ENCODE peak calls at places on chromosomes 13 and 19, in eight cellular contexts. V, X, T, I, E, N, D and S are unnamed samples.

GRCh38 chr19:44807652-44808462 is 1.0 kb upstream of the BCAM start:
- DNase-seq in V (peak; percentile 28), X (peak; percentile 99), T (peak; percentile 43), I (no peak), E (no peak), N (peak; percentile 57), D (peak; percentile 32), S (peak; percentile 43)

GRCh38 chr19:16582486-16583261 is 10.5 kb upstream of the SLC35E1 start:
- DNase-seq in V (no peak), X (no peak), T (no peak), I (no peak), E (no peak), N (no peak), D (no peak), S (no peak)

GRCh38 chr13:33610471-33611015 is 207.4 kb upstream of the RFC3 start:
- DNase-seq in V (no peak), X (peak; percentile 60), T (no peak), I (no peak), E (no peak), N (no peak), D (peak; percentile 5), S (no peak)

GRCh38 chr13:75416327-75417005 is 65.5 kb downstream of the TBC1D4 start:
- DNase-seq in V (peak; percentile 80), X (peak; percentile 40), T (no peak), I (no peak), E (no peak), N (no peak), D (no peak), S (peak; percentile 20)

GRCh38 chr19:4057913-4058695 is 8.6 kb downstream of the ZBTB7A start:
- DNase-seq in V (no peak), X (peak; percentile 1), T (peak; percentile 93), I (peak; percentile 84), E (peak; percentile 63), N (peak; percentile 85), D (peak; percentile 86), S (peak; percentile 94)

GRCh38 chr19:45569619-45570421 is 14.8 kb downstream of the OPA3 start:
- DNase-seq in V (peak; percentile 71), X (peak; percentile 88), T (peak; percentile 38), I (no peak), E (no peak), N (no peak), D (peak; percentile 57), S (peak; percentile 61)

GRCh38 chr19:17860993-17861360 is 1.3 kb downstream of the RPL18A start:
- DNase-seq in V (no peak), X (no peak), T (no peak), I (no peak), E (no peak), N (no peak), D (no peak), S (no peak)

GRCh38 chr13:113448885-113449692 is 4.2 kb downstream of the ADPRHL1 start:
- DNase-seq in V (peak; percentile 100), X (no peak), T (no peak), I (no peak), E (no peak), N (peak; percentile 86), D (no peak), S (peak; percentile 93)

GRCh38 chr13:51291341-51291740 is 48.1 kb upstream of the SERPINE3 start:
- DNase-seq in V (no peak), X (no peak), T (peak; percentile 22), I (no peak), E (no peak), N (no peak), D (no peak), S (peak; percentile 48)

GRCh38 chr19:46350758-46351159 is 3.9 kb downstream of the PPP5C start:
- DNase-seq in V (peak; percentile 51), X (no peak), T (no peak), I (no peak), E (no peak), N (no peak), D (no peak), S (no peak)

GRCh38 chr13:98626298-98626940 is 49.5 kb upstream of the STK24 start:
- DNase-seq in V (no peak), X (no peak), T (peak; percentile 8), I (no peak), E (no peak), N (no peak), D (peak; percentile 12), S (peak; percentile 26)

GRCh38 chr13:93248627-93249047 is 22.0 kb downstream of the GPC6 start:
- DNase-seq in V (peak; percentile 2), X (peak; percentile 72), T (no peak), I (no peak), E (no peak), N (no peak), D (peak; percentile 83), S (no peak)

GRCh38 chr19:4660993-4661392 is 9.1 kb downstream of the MYDGF start:
- DNase-seq in V (no peak), X (no peak), T (no peak), I (no peak), E (no peak), N (no peak), D (no peak), S (peak; percentile 52)

GRCh38 chr13:112687836-112688559 is 1.8 kb upstream of the ATP11A start:
- DNase-seq in V (no peak), X (no peak), T (no peak), I (no peak), E (no peak), N (no peak), D (no peak), S (no peak)

GRCh38 chr19:38304352-38304865 is 358 bp downstream of the C19orf33 start:
- DNase-seq in V (no peak), X (peak; percentile 52), T (no peak), I (no peak), E (no peak), N (no peak), D (no peak), S (no peak)

GRCh38 chr19:38307076-38307475 is 3.0 kb downstream of the C19orf33 start:
- DNase-seq in V (no peak), X (no peak), T (no peak), I (no peak), E (no peak), N (no peak), D (no peak), S (no peak)

GRCh38 chr19:38303517-38304351 is at the start of gene C19orf33:
- DNase-seq in V (no peak), X (peak; percentile 91), T (no peak), I (no peak), E (no peak), N (no peak), D (no peak), S (no peak)

GRCh38 chr19:38306236-38306635 is 2.2 kb downstream of the C19orf33 start:
- DNase-seq in V (no peak), X (no peak), T (no peak), I (no peak), E (no peak), N (no peak), D (no peak), S (no peak)

DNA sequence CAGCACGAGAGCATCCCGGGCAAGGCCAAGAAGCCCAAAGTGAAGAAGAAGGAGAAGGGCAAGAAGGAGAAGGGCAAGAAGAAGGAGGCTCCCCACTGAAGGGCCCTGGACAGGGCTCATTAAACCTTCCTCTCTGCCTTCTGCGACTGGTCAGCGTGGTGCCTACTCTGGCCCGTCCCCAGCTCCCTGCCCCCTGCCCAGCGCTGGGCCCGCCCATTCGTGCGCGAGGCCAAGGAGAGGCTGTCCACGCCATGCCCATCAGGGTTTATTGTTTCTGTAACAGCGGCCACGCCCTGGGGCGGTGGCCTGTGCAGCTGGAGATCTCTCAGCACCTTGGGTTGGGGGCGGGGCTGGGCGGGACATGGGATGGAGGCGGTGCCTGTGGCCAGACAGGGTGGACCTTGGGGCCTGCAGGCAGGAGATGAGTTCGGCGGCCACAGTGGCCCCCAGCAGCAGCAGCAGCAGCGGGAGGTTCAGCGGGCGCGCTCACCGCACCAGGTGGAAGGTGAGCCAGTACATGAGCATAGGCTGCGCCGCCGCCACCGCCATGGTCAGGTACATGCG is 897 bp downstream of the C19orf33 start:
- DNase-seq in V (no peak), X (peak; percentile 98), T (no peak), I (no peak), E (no peak), N (peak; percentile 53), D (no peak), S (no peak)
- H3K4me3 ChIP-seq in V (no peak overlapping the region), X (peak overlapping the region; percentile 87), T (no peak overlapping the region), I (no peak overlapping the region), E (no peak overlapping the region), N (no peak overlapping the region), D (no peak overlapping the region), S (no peak overlapping the region)

GRCh38 chr13:49904729-49905456 is 31.2 kb downstream of the SPRYD7 start:
- DNase-seq in V (no peak), X (no peak), T (no peak), I (no peak), E (no peak), N (no peak), D (peak; percentile 6), S (no peak)

DNA sequence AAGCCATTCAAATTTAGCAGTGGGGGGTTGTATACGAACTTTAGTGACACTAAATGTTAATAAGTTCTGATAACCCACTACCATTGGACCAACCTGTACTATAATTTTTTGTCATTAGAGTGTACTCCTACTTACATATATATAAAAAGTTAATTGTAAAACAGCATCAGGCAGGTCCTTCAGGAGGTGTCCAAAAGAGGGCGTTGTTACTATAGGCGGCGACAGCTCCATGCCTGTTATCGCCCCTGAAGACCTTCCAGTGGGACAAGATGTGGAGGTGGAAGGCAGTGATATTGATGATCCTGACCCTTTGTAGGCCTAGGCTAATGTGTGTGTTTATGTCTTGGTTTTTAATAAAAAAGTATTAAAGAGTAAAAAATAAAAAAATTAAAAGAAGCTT is 27.5 kb downstream of the SPRYD7 start:
- DNase-seq in V (peak; percentile 23), X (peak; percentile 39), T (no peak), I (no peak), E (no peak), N (no peak), D (no peak), S (no peak)
- TF ChIP-seq CTCF in V (peak; percentile 68), X (peak; percentile 79), T (no peak), I (no peak), E (no peak), N (no peak), D (peak; percentile 12), S (no peak)

DNA sequence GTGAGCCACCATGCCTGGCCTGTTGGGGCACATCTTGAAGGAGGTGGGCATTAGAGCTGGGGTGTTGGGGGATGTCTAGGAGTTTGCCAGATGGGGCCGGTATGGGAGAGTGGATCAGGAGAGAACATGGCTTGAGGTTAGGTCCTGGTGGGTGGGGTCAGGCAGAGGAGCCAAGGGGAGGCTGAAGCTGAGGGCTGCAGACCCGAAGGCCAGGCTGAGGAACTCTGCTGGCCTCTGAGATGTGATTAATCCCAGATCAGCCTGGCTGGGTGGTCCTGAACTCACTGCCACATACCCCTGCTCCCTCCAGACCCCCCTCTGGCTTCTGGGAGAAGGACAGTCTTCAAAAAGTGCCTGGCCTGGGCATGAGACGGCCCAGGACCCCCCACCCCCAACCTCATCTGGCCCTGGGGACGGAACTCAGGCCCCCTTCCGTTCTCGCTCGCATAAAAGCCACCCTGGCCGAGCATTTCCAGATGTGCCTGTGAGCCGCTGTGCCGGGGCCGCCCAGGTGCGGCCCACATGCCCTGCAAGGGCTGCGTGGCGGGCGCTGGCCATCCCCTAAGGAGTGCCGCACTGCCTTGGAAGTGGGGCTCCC is 2.7 kb downstream of the FSTL3 start:
- DNase-seq in V (no peak), X (no peak), T (no peak), I (no peak), E (no peak), N (peak; percentile 62), D (no peak), S (no peak)
- H3K4me3 ChIP-seq in V (peak overlapping the region; percentile 98), X (peak overlapping the region; percentile 75), T (peak overlapping the region; percentile 42), I (peak overlapping the region; percentile 76), E (peak overlapping the region; percentile 52), N (no peak overlapping the region), D (peak overlapping the region; percentile 67), S (peak overlapping the region; percentile 47)

GRCh38 chr19:38073806-38074685 is 150.0 kb downstream of the DPF1 start:
- DNase-seq in V (no peak), X (peak; percentile 81), T (peak; percentile 43), I (no peak), E (no peak), N (no peak), D (peak; percentile 21), S (no peak)
- TF ChIP-seq CTCF in V (no peak), X (peak; percentile 90), T (no peak), I (no peak), E (no peak), N (no peak), D (peak; percentile 27), S (no peak)